ENCODE peak calls at places on chromosomes 4 and X, in ten cellular contexts. A, G, Y, V, S, C, J, Z, M and O are unnamed samples.

GRCh38 chr4:137510866-137511265 is 21.4 kb downstream of the PCDH18 start:
- DNase-seq in A (peak; percentile 88), G (no peak), Y (peak; percentile 96), V (no peak), S (no peak), C (peak; percentile 65), J (no peak), Z (peak; percentile 96), M (no peak), O (no peak)

GRCh38 chr4:176988226-176988625 is 195.5 kb upstream of the VEGFC start:
- DNase-seq in A (peak; percentile 93), G (no peak), Y (peak; percentile 99), V (no peak), S (no peak), C (no peak), J (no peak), Z (peak; percentile 85), M (no peak), O (no peak)

GRCh38 chr4:146059153-146059552 is 116.4 kb upstream of the LSM6 start:
- DNase-seq in A (no peak), G (peak; percentile 84), Y (no peak), V (no peak), S (peak; percentile 29), C (no peak), J (no peak), Z (no peak), M (no peak), O (no peak)

GRCh38 chr4:2825184-2825506 is 18.5 kb upstream of the ADD1 start:
- DNase-seq in A (no peak), G (no peak), Y (no peak), V (peak; percentile 13), S (no peak), C (no peak), J (no peak), Z (no peak), M (no peak), O (no peak)

GRCh38 chr4:6199344-6199921 is 916 bp downstream of the JAKMIP1 start:
- DNase-seq in A (no peak), G (peak; percentile 59), Y (no peak), V (no peak), S (no peak), C (peak; percentile 28), J (no peak), Z (no peak), M (no peak), O (no peak)

GRCh38 chr4:53119685-53120084 is 246.2 kb downstream of the SCFD2 start:
- DNase-seq in A (peak; percentile 84), G (no peak), Y (peak; percentile 75), V (no peak), S (no peak), C (no peak), J (no peak), Z (peak; percentile 90), M (no peak), O (peak; percentile 11)

GRCh38 chr4:53595204-53595603 is 3.9 kb upstream of the LNX1 start:
- DNase-seq in A (no peak), G (no peak), Y (no peak), V (no peak), S (no peak), C (no peak), J (no peak), Z (no peak), M (no peak), O (no peak)

GRCh38 chr4:151675366-151676060 is 85.3 kb downstream of the GATB start:
- DNase-seq in A (no peak), G (no peak), Y (no peak), V (no peak), S (no peak), C (peak; percentile 53), J (no peak), Z (no peak), M (no peak), O (no peak)

GRCh38 chr4:4867745-4868505 is 8.5 kb downstream of the MSX1 start:
- DNase-seq in A (no peak), G (no peak), Y (no peak), V (no peak), S (no peak), C (no peak), J (no peak), Z (no peak), M (no peak), O (no peak)

DNA sequence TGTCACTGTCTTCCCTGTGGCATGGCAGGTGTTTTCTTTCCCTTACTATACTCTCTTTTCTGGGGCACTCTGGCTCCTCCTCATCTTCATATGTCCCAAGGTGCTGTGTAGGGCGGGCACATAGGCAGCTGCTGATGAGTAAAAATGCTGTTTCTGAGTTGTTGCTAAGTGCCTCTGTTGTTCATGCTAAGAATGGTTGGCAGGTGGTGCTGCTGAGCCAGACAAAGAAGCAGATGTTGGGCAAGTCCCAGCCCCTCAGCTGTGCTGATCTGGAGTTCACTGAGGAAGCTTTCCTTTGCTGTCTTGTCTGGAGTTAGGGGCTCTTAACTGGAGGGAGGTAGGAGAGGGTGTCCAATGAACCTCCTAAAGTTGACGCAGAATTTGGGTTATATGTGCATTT is 40.6 kb downstream of the HADH start:
- DNase-seq in A (peak; percentile 78), G (peak; percentile 82), Y (peak; percentile 76), V (peak; percentile 36), S (peak; percentile 2), C (peak; percentile 55), J (peak; percentile 18), Z (peak; percentile 89), M (no peak), O (peak; percentile 44)
- TF ChIP-seq CTCF in A (peak; percentile 78), G (peak; percentile 64), Y (peak; percentile 71), V (no peak), S (no peak), C (peak; percentile 70), J (no peak), Z (peak; percentile 75), M (peak; percentile 25), O (peak; percentile 51)

GRCh38 chrX:23883737-23884354 is 23.9 kb downstream of the APOO start:
- DNase-seq in A (peak; percentile 76), G (no peak), Y (peak; percentile 85), V (no peak), S (no peak), C (no peak), J (no peak), Z (peak; percentile 80), M (no peak), O (no peak)
- TF ChIP-seq CTCF in A (no peak), G (no peak), Y (no peak), V (no peak), S (no peak), C (no peak), J (no peak), Z (no peak), M (no peak), O (no peak)

DNA sequence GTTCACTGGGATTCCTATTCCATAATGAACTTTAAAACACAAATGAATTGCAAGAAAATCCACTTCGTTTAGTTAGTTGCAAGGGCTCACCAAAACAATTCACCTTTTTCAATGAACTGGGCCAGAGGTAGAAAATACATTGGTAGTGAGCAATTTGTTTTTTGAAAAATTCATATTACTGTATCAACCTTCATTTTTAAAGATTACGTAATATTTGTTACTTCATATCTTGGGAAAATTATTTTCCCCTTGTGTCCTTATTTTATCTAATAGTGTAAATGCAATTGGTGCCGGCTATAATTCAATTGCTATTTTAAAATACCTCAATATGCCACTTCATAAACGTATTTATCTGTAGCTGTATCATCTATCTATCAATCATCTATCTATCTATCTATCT is 41.5 kb downstream of the MFAP3L start:
- DNase-seq in A (no peak), G (no peak), Y (no peak), V (no peak), S (no peak), C (no peak), J (no peak), Z (no peak), M (no peak), O (no peak)
- TF ChIP-seq CTCF in A (no peak), G (no peak), Y (no peak), V (no peak), S (no peak), C (no peak), J (no peak), Z (no peak), M (no peak), O (no peak)

GRCh38 chr4:1409806-1410425 is 3.7 kb upstream of the NKX1-1 start:
- DNase-seq in A (no peak), G (no peak), Y (no peak), V (no peak), S (no peak), C (no peak), J (no peak), Z (no peak), M (no peak), O (no peak)

GRCh38 chr4:1406946-1407656 is 859 bp upstream of the NKX1-1 start:
- DNase-seq in A (no peak), G (no peak), Y (no peak), V (no peak), S (no peak), C (no peak), J (no peak), Z (no peak), M (peak; percentile 87), O (no peak)

GRCh38 chr4:1407657-1408333 is 1.6 kb upstream of the NKX1-1 start:
- DNase-seq in A (no peak), G (no peak), Y (no peak), V (no peak), S (no peak), C (no peak), J (no peak), Z (no peak), M (no peak), O (no peak)

GRCh38 chr4:1409079-1409805 is 3.0 kb upstream of the NKX1-1 start:
- DNase-seq in A (no peak), G (no peak), Y (no peak), V (no peak), S (no peak), C (no peak), J (no peak), Z (no peak), M (peak; percentile 70), O (no peak)

DNA sequence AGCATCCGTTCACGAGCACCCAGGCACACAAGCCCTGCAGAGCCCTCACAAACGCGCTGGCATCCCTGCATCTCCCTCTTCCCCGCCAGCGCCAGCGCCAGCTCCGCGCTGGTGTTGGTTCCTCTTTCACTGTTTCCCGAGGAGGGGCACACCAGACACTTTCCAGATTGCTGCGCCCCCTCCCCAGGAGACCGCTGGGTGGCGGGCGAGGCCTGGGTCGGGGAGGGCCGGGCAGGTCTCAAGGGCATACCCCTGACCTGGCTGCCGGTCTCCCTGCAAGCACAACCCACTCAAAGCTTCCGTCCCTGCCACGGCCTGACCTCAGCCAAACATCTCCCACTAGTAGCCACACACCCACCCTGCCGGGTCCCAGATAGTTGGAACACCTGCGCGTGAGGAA is 2.2 kb upstream of the NKX1-1 start:
- DNase-seq in A (no peak), G (no peak), Y (no peak), V (no peak), S (no peak), C (no peak), J (no peak), Z (no peak), M (no peak), O (no peak)
- TF ChIP-seq CTCF in A (no peak), G (no peak), Y (no peak), V (no peak), S (no peak), C (peak; percentile 36), J (no peak), Z (no peak), M (no peak), O (no peak)